ENCODE peak calls at places on chromosomes 2 and 18, in ten cellular contexts. One of them, this sample, is unnamed.

GRCh38 chr2:61710711-61711110 is 143.1 kb downstream of the FAM161A start:
- DNase-seq in brain microvascular endothelial cell: no peak
- DNase-seq in IMR-90: no peak
- DNase-seq in nephron progenitor cell: no peak
- DNase-seq in GM19239: no peak
- DNase-seq in GM12892: no peak
- DNase-seq in tibial artery: no peak
- DNase-seq in AML-193: no peak
- DNase-seq in Calu3: no peak
- DNase-seq in activated CD8-positive, alpha-beta memory T cell treated with anti-CD3 and anti-CD28 coated beads for 1 hour: no peak
- DNase-seq in this sample: no peak

GRCh38 chr2:198930170-198930569 is 527.6 kb downstream of the SATB2 start:
- DNase-seq in GM12892: no peak
- DNase-seq in AML-193: peak; percentile 5
- DNase-seq in nephron progenitor cell: no peak
- DNase-seq in brain microvascular endothelial cell: no peak
- DNase-seq in GM19239: no peak
- DNase-seq in Calu3: peak; percentile 5
- DNase-seq in tibial artery: no peak
- DNase-seq in activated CD8-positive, alpha-beta memory T cell treated with anti-CD3 and anti-CD28 coated beads for 1 hour: no peak
- DNase-seq in IMR-90: no peak
- DNase-seq in this sample: no peak

GRCh38 chr2:160411167-160411566 is 82.4 kb downstream of the RBMS1 start:
- DNase-seq in nephron progenitor cell: peak; percentile 20
- DNase-seq in tibial artery: no peak
- DNase-seq in AML-193: no peak
- DNase-seq in Calu3: no peak
- DNase-seq in GM19239: no peak
- DNase-seq in brain microvascular endothelial cell: no peak
- DNase-seq in activated CD8-positive, alpha-beta memory T cell treated with anti-CD3 and anti-CD28 coated beads for 1 hour: no peak
- DNase-seq in IMR-90: no peak
- DNase-seq in GM12892: no peak
- DNase-seq in this sample: no peak

GRCh38 chr2:28341208-28341891 is 51.3 kb upstream of the FOSL2 start:
- DNase-seq in AML-193: no peak
- DNase-seq in GM19239: no peak
- DNase-seq in Calu3: no peak
- DNase-seq in nephron progenitor cell: no peak
- DNase-seq in IMR-90: no peak
- DNase-seq in brain microvascular endothelial cell: no peak
- DNase-seq in tibial artery: no peak
- DNase-seq in GM12892: no peak
- DNase-seq in activated CD8-positive, alpha-beta memory T cell treated with anti-CD3 and anti-CD28 coated beads for 1 hour: no peak
- DNase-seq in this sample: no peak

GRCh38 chr2:116224610-116225009 is 1589.9 kb upstream of the DDX18 start:
- DNase-seq in nephron progenitor cell: no peak
- DNase-seq in brain microvascular endothelial cell: no peak
- DNase-seq in IMR-90: no peak
- DNase-seq in activated CD8-positive, alpha-beta memory T cell treated with anti-CD3 and anti-CD28 coated beads for 1 hour: no peak
- DNase-seq in tibial artery: no peak
- DNase-seq in GM19239: no peak
- DNase-seq in AML-193: no peak
- DNase-seq in GM12892: no peak
- DNase-seq in Calu3: no peak
- DNase-seq in this sample: no peak

GRCh38 chr2:74186038-74186437 is 7.4 kb upstream of the MOB1A start:
- DNase-seq in nephron progenitor cell: no peak
- DNase-seq in IMR-90: no peak
- DNase-seq in brain microvascular endothelial cell: no peak
- DNase-seq in GM19239: no peak
- DNase-seq in GM12892: peak; percentile 32
- DNase-seq in AML-193: peak; percentile 98
- DNase-seq in tibial artery: no peak
- DNase-seq in Calu3: no peak
- DNase-seq in activated CD8-positive, alpha-beta memory T cell treated with anti-CD3 and anti-CD28 coated beads for 1 hour: no peak
- DNase-seq in this sample: no peak

GRCh38 chr2:114517580-114517979 is 75.1 kb downstream of the DPP10 start:
- DNase-seq in GM12892: no peak
- DNase-seq in tibial artery: no peak
- DNase-seq in IMR-90: no peak
- DNase-seq in brain microvascular endothelial cell: no peak
- DNase-seq in activated CD8-positive, alpha-beta memory T cell treated with anti-CD3 and anti-CD28 coated beads for 1 hour: no peak
- DNase-seq in Calu3: no peak
- DNase-seq in nephron progenitor cell: no peak
- DNase-seq in GM19239: no peak
- DNase-seq in AML-193: no peak
- DNase-seq in this sample: no peak

GRCh38 chr18:48572402-48573126 is 33.7 kb downstream of the CTIF start:
- DNase-seq in brain microvascular endothelial cell: no peak
- DNase-seq in nephron progenitor cell: no peak
- DNase-seq in AML-193: no peak
- DNase-seq in activated CD8-positive, alpha-beta memory T cell treated with anti-CD3 and anti-CD28 coated beads for 1 hour: no peak
- DNase-seq in GM19239: no peak
- DNase-seq in Calu3: no peak
- DNase-seq in tibial artery: no peak
- DNase-seq in IMR-90: no peak
- DNase-seq in GM12892: no peak
- DNase-seq in this sample: peak; percentile 35

GRCh38 chr18:46833899-46834298 is 77.0 kb upstream of the ST8SIA5 start:
- DNase-seq in brain microvascular endothelial cell: no peak
- DNase-seq in nephron progenitor cell: no peak
- DNase-seq in AML-193: no peak
- DNase-seq in GM12892: no peak
- DNase-seq in IMR-90: no peak
- DNase-seq in GM19239: no peak
- DNase-seq in Calu3: no peak
- DNase-seq in activated CD8-positive, alpha-beta memory T cell treated with anti-CD3 and anti-CD28 coated beads for 1 hour: no peak
- DNase-seq in tibial artery: no peak
- DNase-seq in this sample: no peak

GRCh38 chr2:5725794-5726463 is 33.7 kb downstream of the SOX11 start:
- DNase-seq in IMR-90: no peak
- DNase-seq in nephron progenitor cell: peak; percentile 65
- DNase-seq in AML-193: no peak
- DNase-seq in GM12892: no peak
- DNase-seq in Calu3: no peak
- DNase-seq in brain microvascular endothelial cell: peak; percentile 5
- DNase-seq in activated CD8-positive, alpha-beta memory T cell treated with anti-CD3 and anti-CD28 coated beads for 1 hour: no peak
- DNase-seq in GM19239: no peak
- DNase-seq in tibial artery: no peak
- DNase-seq in this sample: peak; percentile 36

GRCh38 chr18:74387362-74387761 is 69.7 kb downstream of the DIPK1C start:
- DNase-seq in IMR-90: no peak
- DNase-seq in AML-193: no peak
- DNase-seq in brain microvascular endothelial cell: no peak
- DNase-seq in activated CD8-positive, alpha-beta memory T cell treated with anti-CD3 and anti-CD28 coated beads for 1 hour: no peak
- DNase-seq in Calu3: no peak
- DNase-seq in GM12892: no peak
- DNase-seq in nephron progenitor cell: no peak
- DNase-seq in GM19239: no peak
- DNase-seq in tibial artery: no peak
- DNase-seq in this sample: no peak

GRCh38 chr2:96537066-96537733 is 648 bp downstream of the ARID5A start:
- DNase-seq in AML-193: peak; percentile 95
- DNase-seq in GM19239: peak; percentile 70
- DNase-seq in activated CD8-positive, alpha-beta memory T cell treated with anti-CD3 and anti-CD28 coated beads for 1 hour: peak; percentile 79
- DNase-seq in nephron progenitor cell: peak; percentile 61
- DNase-seq in GM12892: peak; percentile 77
- DNase-seq in IMR-90: peak; percentile 38
- DNase-seq in brain microvascular endothelial cell: no peak
- DNase-seq in Calu3: peak; percentile 45
- DNase-seq in tibial artery: peak; percentile 78
- DNase-seq in this sample: peak; percentile 57

GRCh38 chr2:149612122-149612521 is 24.5 kb upstream of the MMADHC start:
- DNase-seq in AML-193: no peak
- DNase-seq in GM19239: no peak
- DNase-seq in GM12892: no peak
- DNase-seq in Calu3: no peak
- DNase-seq in tibial artery: no peak
- DNase-seq in IMR-90: peak; percentile 53
- DNase-seq in activated CD8-positive, alpha-beta memory T cell treated with anti-CD3 and anti-CD28 coated beads for 1 hour: no peak
- DNase-seq in brain microvascular endothelial cell: peak; percentile 45
- DNase-seq in nephron progenitor cell: no peak
- DNase-seq in this sample: peak; percentile 82

GRCh38 chr2:88067598-88067997 is at the start of gene SMYD1:
- DNase-seq in IMR-90: no peak
- DNase-seq in Calu3: no peak
- DNase-seq in tibial artery: no peak
- DNase-seq in AML-193: no peak
- DNase-seq in activated CD8-positive, alpha-beta memory T cell treated with anti-CD3 and anti-CD28 coated beads for 1 hour: no peak
- DNase-seq in GM19239: no peak
- DNase-seq in brain microvascular endothelial cell: no peak
- DNase-seq in GM12892: no peak
- DNase-seq in nephron progenitor cell: no peak
- DNase-seq in this sample: no peak

This sample was measured in choroid plexus epithelial cell.